ENCODE peak calls at places on chromosomes 6 and 20, in four cellular contexts. B is activated B cell treated with CpG ODN at 0.5 μM for 24 hours, G is GM06990, M is HFFc6. Q is an unnamed sample.

GRCh38 chr20:53915459-53916172 is 154.8 kb downstream of the BCAS1 start:
- DNase-seq in B (peak), G (peak), M (peak), Q (peak)

GRCh38 chr6:329888-330691 is 37.8 kb downstream of the DUSP22 start:
- DNase-seq in B (peak), G (no peak), M (peak), Q (peak)

GRCh38 chr6:26232950-26233607 is 131.9 kb upstream of the BTN3A2 start:
- DNase-seq in B (no peak), G (peak), M (peak), Q (peak)

GRCh38 chr20:20353574-20353973 is 14.3 kb upstream of the INSM1 start:
- DNase-seq in B (no peak), G (no peak), M (no peak), Q (no peak)

GRCh38 chr6:47669684-47670515 is 28.5 kb upstream of the ADGRF4 start:
- DNase-seq in B (no peak), G (no peak), M (no peak), Q (no peak)

GRCh38 chr6:45724511-45724910 is 291.1 kb downstream of the CLIC5 start:
- DNase-seq in B (no peak), G (no peak), M (peak), Q (no peak)

GRCh38 chr6:113558966-113559365 is 298.2 kb upstream of the MARCKS start:
- DNase-seq in B (no peak), G (no peak), M (peak), Q (no peak)

GRCh38 chr6:20403766-20404640 is 2.3 kb downstream of the E2F3 start:
- DNase-seq in B (no peak), G (no peak), M (peak), Q (peak)

GRCh38 chr6:42547407-42548329 is 16.2 kb upstream of the UBR2 start:
- DNase-seq in B (peak), G (peak), M (peak), Q (peak)

GRCh38 chr6:43338243-43338642 is 29.6 kb upstream of the CRIP3 start:
- DNase-seq in B (no peak), G (peak), M (no peak), Q (peak)

GRCh38 chr20:40678286-40678835 is 10.7 kb downstream of the MAFB start:
- DNase-seq in B (no peak), G (no peak), M (no peak), Q (no peak)

GRCh38 chr20:56805966-56806365 is 176.9 kb downstream of the TFAP2C start:
- DNase-seq in B (no peak), G (no peak), M (no peak), Q (no peak)

GRCh38 chr6:11607381-11607780 is 69.8 kb downstream of the TMEM170B start:
- DNase-seq in B (no peak), G (no peak), M (no peak), Q (no peak)

GRCh38 chr6:11606287-11606686 is 68.7 kb downstream of the TMEM170B start:
- DNase-seq in B (no peak), G (no peak), M (no peak), Q (no peak)

GRCh38 chr6:11604215-11604614 is 66.7 kb downstream of the TMEM170B start:
- DNase-seq in B (no peak), G (no peak), M (no peak), Q (no peak)

GRCh38 chr6:11604836-11605506 is 67.4 kb downstream of the TMEM170B start:
- DNase-seq in B (no peak), G (no peak), M (no peak), Q (no peak)

DNA sequence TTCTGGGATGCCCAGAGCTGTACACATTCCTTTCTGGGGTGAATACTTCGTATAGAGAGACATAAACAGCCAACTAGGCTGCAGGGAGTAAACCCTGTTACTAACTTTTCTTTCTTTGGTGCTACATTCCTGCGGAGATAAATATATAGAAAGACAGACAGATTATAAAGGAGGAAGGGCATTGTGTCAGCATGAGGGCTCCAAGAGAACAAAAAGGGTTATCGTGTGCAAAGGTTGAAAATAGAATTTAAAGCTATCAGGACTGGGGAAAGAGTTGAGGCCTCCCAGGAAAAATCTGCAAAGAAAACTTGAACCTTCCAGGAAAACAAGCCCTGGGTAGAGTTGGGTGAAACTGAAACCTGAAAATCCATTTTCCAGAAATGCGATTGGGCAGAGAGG is 68.0 kb downstream of the TMEM170B start:
- DNase-seq in B (no peak), G (no peak), M (no peak), Q (no peak)
- TF ChIP-seq CTCF in B (no peak), G (no peak), M (no peak), Q (no peak)

DNA sequence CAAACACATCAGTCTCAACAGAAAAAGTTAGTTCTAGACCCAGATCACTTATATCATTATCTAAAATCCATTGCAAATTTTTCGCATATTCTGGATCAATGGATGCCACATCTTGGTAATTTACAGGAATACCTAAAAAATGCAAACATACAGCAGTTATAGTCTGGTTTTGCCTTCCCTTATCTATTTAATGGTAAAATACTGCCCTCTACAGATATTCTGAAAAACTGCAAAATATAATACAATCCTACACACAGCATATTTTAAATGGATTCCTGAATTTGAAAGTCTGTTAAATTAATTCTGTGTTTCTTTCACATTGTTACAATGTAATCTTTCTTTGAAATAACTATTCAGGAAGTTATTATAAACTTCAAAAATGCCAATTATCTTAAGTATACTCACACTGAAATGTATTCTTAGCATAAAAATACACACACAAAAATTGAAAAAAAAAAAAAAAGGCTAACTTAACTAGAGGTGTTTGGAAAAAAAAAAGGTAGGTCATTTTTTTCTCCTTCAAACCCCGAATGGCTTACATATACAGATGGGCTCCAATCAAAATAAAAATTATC is 88.4 kb downstream of the HACE1 start:
- DNase-seq in B (no peak), G (peak), M (peak), Q (peak)
- TF ChIP-seq CTCF in B (no peak), G (peak), M (peak), Q (peak)

DNA sequence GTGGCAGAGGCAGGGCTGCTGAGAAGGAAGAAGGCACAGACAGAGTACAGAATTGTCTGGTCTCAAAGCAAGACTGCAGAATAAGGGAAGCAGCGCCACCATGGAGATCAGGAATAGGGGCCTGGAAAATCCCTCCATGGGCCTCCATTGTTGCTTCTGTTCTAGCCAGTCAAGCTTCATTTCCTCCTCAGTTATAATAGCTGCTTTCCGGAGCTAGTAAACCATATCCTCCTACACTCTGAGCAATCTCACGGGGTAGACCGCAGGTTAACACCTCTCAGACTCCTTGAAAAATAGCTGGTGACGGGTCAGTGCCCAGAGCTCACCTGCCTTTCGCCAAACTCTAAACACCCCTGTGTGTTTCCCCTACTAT is 570 bp upstream of the HLA-DMB start:
- DNase-seq in B (peak), G (peak), M (no peak), Q (peak)
- TF ChIP-seq CTCF in B (no peak), G (no peak), M (no peak), Q (no peak)

GRCh38 chr6:6220718-6221117 is 99.7 kb downstream of the F13A1 start:
- DNase-seq in B (no peak), G (no peak), M (no peak), Q (peak)
- TF ChIP-seq CTCF in B (no peak), G (peak), M (peak), Q (peak)

GRCh38 chr6:53679446-53679933 is 13.9 kb upstream of the KLHL31 start:
- DNase-seq in B (no peak), G (no peak), M (peak), Q (peak)
- TF ChIP-seq CTCF in B (no peak), G (peak), M (peak), Q (peak)

DNA sequence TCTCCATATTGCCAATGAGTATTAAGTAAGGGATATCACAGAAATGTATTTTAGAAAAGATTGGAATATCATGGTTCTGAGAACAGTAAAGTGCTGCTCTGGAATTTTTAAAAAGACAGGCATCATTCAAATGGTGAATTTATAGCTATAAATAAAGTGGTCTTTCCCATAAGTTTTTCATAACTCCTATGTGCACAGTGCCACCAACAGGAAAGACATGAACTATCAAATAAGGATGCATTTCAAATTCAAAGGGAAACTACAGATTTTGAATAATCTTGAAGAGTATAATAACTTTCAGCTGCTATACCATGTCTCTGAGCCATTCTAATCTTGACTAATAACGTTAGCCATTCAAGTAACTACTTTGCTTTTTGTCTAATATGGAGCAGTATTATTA is 456.8 kb upstream of the GJE1 start:
- DNase-seq in B (no peak), G (no peak), M (peak), Q (no peak)
- TF ChIP-seq CTCF in B (no peak), G (no peak), M (peak), Q (no peak)

Q was measured in GM12865.